ENCODE peak calls at places on chromosomes 5 and 9, in nine cellular contexts. G, Y, E, Q, H, V, I, F and L are unnamed samples.

GRCh38 chr9:29644514-29644913 is 2071.2 kb upstream of the C9orf72 start:
- DNase-seq in Y (no peak), Q (no peak), E (no peak), V (no peak), F (no peak), H (no peak), I (no peak), G (no peak), L (no peak)

GRCh38 chr5:149930060-149930753 is 14.4 kb downstream of the PDE6A start:
- DNase-seq in E (no peak), I (no peak), F (peak; percentile 62), Q (no peak), V (no peak), G (no peak), Y (no peak), H (no peak), L (no peak)

GRCh38 chr5:127814225-127814973 is 111.2 kb downstream of the CCDC192 start:
- DNase-seq in V (no peak), G (no peak), Q (no peak), Y (no peak), F (no peak), E (no peak), H (no peak), I (no peak), L (no peak)

GRCh38 chr5:175306381-175306780 is 137.6 kb downstream of the DRD1 start:
- DNase-seq in G (no peak), E (no peak), Q (no peak), I (no peak), F (no peak), V (no peak), H (no peak), Y (no peak), L (no peak)

GRCh38 chr9:7811679-7812078 is 12.1 kb upstream of the DMAC1 start:
- DNase-seq in G (no peak), E (no peak), F (no peak), V (no peak), H (peak; percentile 9), Q (no peak), Y (no peak), I (no peak), L (no peak)

GRCh38 chr9:134592018-134592818 is 49.4 kb upstream of the COL5A1 start:
- DNase-seq in F (no peak), E (peak; percentile 12), Y (no peak), H (no peak), G (no peak), I (no peak), Q (peak; percentile 31), V (no peak), L (peak; percentile 80)

GRCh38 chr5:171601266-171601881 is 181.9 kb downstream of the FGF18 start:
- DNase-seq in Q (no peak), G (no peak), E (no peak), F (no peak), H (peak; percentile 30), Y (no peak), I (no peak), V (peak; percentile 27), L (peak; percentile 67)

GRCh38 chr9:128881627-128881883 is 195 bp downstream of the KYAT1 start:
- DNase-seq in Q (no peak), G (peak; percentile 53), E (no peak), V (no peak), F (no peak), I (no peak), Y (no peak), H (no peak), L (no peak)

GRCh38 chr5:3599283-3600105 is 3.9 kb downstream of the IRX1 start:
- DNase-seq in Q (no peak), I (no peak), V (peak; percentile 77), H (peak; percentile 27), F (no peak), G (no peak), Y (no peak), E (no peak), L (no peak)

GRCh38 chr5:9903806-9904205 is 273.7 kb upstream of the TAS2R1 start:
- DNase-seq in E (no peak), H (no peak), Y (no peak), F (no peak), Q (no peak), I (no peak), V (no peak), G (no peak), L (no peak)

GRCh38 chr9:97615439-97616072 is 17.6 kb downstream of the TSTD2 start:
- DNase-seq in V (no peak), G (peak; percentile 29), E (peak; percentile 52), I (peak; percentile 50), Y (no peak), Q (peak; percentile 6), H (peak; percentile 54), F (peak; percentile 85), L (no peak)

GRCh38 chr9:127567898-127568617 is 44.0 kb upstream of the STXBP1 start:
- DNase-seq in V (peak; percentile 55), I (peak; percentile 12), E (no peak), G (peak; percentile 59), H (no peak), F (peak; percentile 44), Q (no peak), Y (no peak), L (peak; percentile 80)

GRCh38 chr9:136740971-136741884 is 1.5 kb downstream of the LCN10 start:
- DNase-seq in Y (no peak), H (no peak), G (no peak), V (no peak), I (no peak), E (no peak), Q (no peak), F (peak; percentile 56), L (peak; percentile 81)

GRCh38 chr5:155616779-155617392 is 603.3 kb downstream of the KIF4B start:
- DNase-seq in E (peak; percentile 41), V (peak; percentile 71), F (peak; percentile 24), I (peak; percentile 35), H (peak; percentile 18), Y (no peak), Q (no peak), G (peak; percentile 27), L (no peak)

GRCh38 chr5:139410886-139411835 is 7.3 kb upstream of the SPATA24 start:
- DNase-seq in V (no peak), I (no peak), Q (no peak), F (no peak), E (no peak), Y (no peak), H (no peak), G (no peak), L (no peak)

GRCh38 chr5:175878544-175879438 is 7.4 kb downstream of the CPLX2 start:
- DNase-seq in I (no peak), V (peak; percentile 77), Q (no peak), E (no peak), G (no peak), H (no peak), Y (no peak), F (no peak), L (no peak)

GRCh38 chr9:129608561-129609481 is 12.1 kb downstream of the C9orf50 start:
- DNase-seq in H (no peak), E (no peak), V (no peak), Q (no peak), Y (no peak), G (no peak), I (no peak), F (no peak), L (peak; percentile 69)

GRCh38 chr5:180910735-180911134 is 11.8 kb downstream of the BTNL8 start:
- DNase-seq in H (no peak), V (no peak), Y (no peak), I (no peak), F (no peak), E (no peak), Q (no peak), G (no peak), L (no peak)

GRCh38 chr5:159231167-159231566 is 21.8 kb upstream of the RNF145 start:
- DNase-seq in F (no peak), H (no peak), Q (no peak), E (no peak), I (no peak), G (no peak), V (no peak), Y (no peak), L (no peak)

GRCh38 chr5:137622850-137623249 is 113.0 kb downstream of the KLHL3 start:
- DNase-seq in H (no peak), V (no peak), Y (peak; percentile 28), F (peak; percentile 96), G (no peak), I (no peak), E (no peak), Q (no peak), L (peak; percentile 74)

GRCh38 chr5:173486355-173486754 is 130.1 kb downstream of the BOD1 start:
- DNase-seq in H (no peak), I (no peak), Y (no peak), E (no peak), V (peak; percentile 0), F (no peak), Q (no peak), G (no peak), L (no peak)

GRCh38 chr9:26893030-26893676 is 551 bp upstream of the CAAP1 start:
- DNase-seq in E (no peak), Y (no peak), I (no peak), H (no peak), F (no peak), Q (no peak), G (no peak), V (no peak), L (no peak)

GRCh38 chr5:171688696-171689495 is 96.7 kb upstream of the SMIM23 start:
- DNase-seq in I (no peak), H (no peak), G (no peak), V (no peak), Q (no peak), Y (no peak), E (no peak), F (no peak), L (peak; percentile 60)

GRCh38 chr5:50583621-50584020 is 82.8 kb upstream of the PARP8 start:
- DNase-seq in G (no peak), F (no peak), Q (no peak), V (no peak), I (no peak), H (no peak), Y (no peak), E (no peak), L (no peak)

GRCh38 chr5:16467363-16468219 is 2.0 kb upstream of the ZNF622 start:
- DNase-seq in V (no peak), G (no peak), Y (no peak), H (peak; percentile 67), Q (peak; percentile 59), E (no peak), F (no peak), I (no peak), L (no peak)

GRCh38 chr5:78647838-78648358 is 674 bp downstream of the LHFPL2 start:
- DNase-seq in V (peak; percentile 47), F (peak; percentile 66), G (peak; percentile 49), H (no peak), Y (no peak), E (no peak), Q (no peak), I (no peak), L (peak; percentile 86)

GRCh38 chr5:122523776-122524175 is 211.7 kb downstream of the SNCAIP start:
- DNase-seq in H (no peak), F (no peak), E (no peak), G (no peak), Q (no peak), Y (no peak), V (no peak), I (no peak), L (no peak)

GRCh38 chr9:81791076-81791475 is 101.7 kb upstream of the TLE1 start:
- DNase-seq in G (no peak), H (no peak), F (no peak), I (no peak), V (no peak), Q (no peak), Y (no peak), E (no peak), L (no peak)

GRCh38 chr5:157431544-157432200 is 28.3 kb upstream of the NIPAL4 start:
- DNase-seq in E (no peak), I (peak; percentile 6), F (peak; percentile 36), H (peak; percentile 78), Y (no peak), G (no peak), Q (peak; percentile 25), V (no peak), L (no peak)

GRCh38 chr9:103789686-103790085 is 304.4 kb upstream of the SMC2 start:
- DNase-seq in Q (no peak), Y (no peak), E (no peak), G (no peak), I (no peak), F (no peak), V (no peak), H (peak; percentile 32), L (no peak)